ENCODE peak calls at places on chromosomes 13 and 19, in six cellular contexts. I, L, H, F, N and B are unnamed samples.

GRCh38 chr19:4448147-4448985 is 9.2 kb downstream of the UBXN6 start:
- DNase-seq in I (no peak), L (no peak), H (no peak), F (no peak), N (no peak), B (no peak)

GRCh38 chr19:9847087-9847671 is 12.1 kb downstream of the PIN1 start:
- DNase-seq in I (no peak), L (no peak), H (peak), F (peak), N (peak), B (peak)

GRCh38 chr13:57633141-57633949 is 1.8 kb downstream of the PCDH17 start:
- DNase-seq in I (peak), L (peak), H (no peak), F (peak), N (no peak), B (peak)

GRCh38 chr19:5966215-5966614 is 11.7 kb downstream of the RANBP3 start:
- DNase-seq in I (no peak), L (peak), H (no peak), F (peak), N (no peak), B (peak)

GRCh38 chr19:11373166-11373884 is 1.1 kb upstream of the SWSAP1 start:
- DNase-seq in I (peak), L (no peak), H (no peak), F (peak), N (no peak), B (peak)

GRCh38 chr19:32227561-32228165 is 117.7 kb upstream of the ZNF507 start:
- DNase-seq in I (no peak), L (no peak), H (no peak), F (no peak), N (no peak), B (no peak)

GRCh38 chr19:57068921-57069697 is 50.7 kb upstream of the USP29 start:
- DNase-seq in I (no peak), L (no peak), H (no peak), F (no peak), N (no peak), B (no peak)

GRCh38 chr19:50460161-50460765 is 16.0 kb upstream of the EMC10 start:
- DNase-seq in I (no peak), L (no peak), H (peak), F (peak), N (no peak), B (peak)

GRCh38 chr13:24148414-24149305 is 11.9 kb upstream of the SPATA13 start:
- DNase-seq in I (no peak), L (no peak), H (peak), F (peak), N (peak), B (peak)

GRCh38 chr19:15507068-15508034 is 974 bp upstream of the CYP4F22 start:
- DNase-seq in I (no peak), L (no peak), H (no peak), F (no peak), N (no peak), B (no peak)

GRCh38 chr13:45615501-45616101 is at the start of gene ERICH6B:
- DNase-seq in I (no peak), L (no peak), H (peak), F (peak), N (no peak), B (peak)

GRCh38 chr19:47107201-47107952 is 6.2 kb downstream of the ZC3H4 start:
- DNase-seq in I (no peak), L (no peak), H (no peak), F (no peak), N (peak), B (no peak)

GRCh38 chr13:26219726-26220125 is 2.4 kb downstream of the RNF6 start:
- DNase-seq in I (no peak), L (no peak), H (no peak), F (no peak), N (peak), B (no peak)

GRCh38 chr13:28582225-28582891 is 76.6 kb upstream of the POMP start:
- DNase-seq in I (no peak), L (no peak), H (no peak), F (peak), N (no peak), B (no peak)

GRCh38 chr13:29505950-29506349 is 89.5 kb downstream of the SLC7A1 start:
- DNase-seq in I (peak), L (no peak), H (no peak), F (no peak), N (no peak), B (no peak)

GRCh38 chr19:55368106-55368505 is 2.2 kb downstream of the IL11 start:
- DNase-seq in I (no peak), L (peak), H (no peak), F (no peak), N (no peak), B (no peak)

GRCh38 chr19:13234518-13234917 is 84.3 kb downstream of the IER2 start:
- DNase-seq in I (peak), L (peak), H (no peak), F (peak), N (no peak), B (peak)

GRCh38 chr13:40102854-40103253 is 447.4 kb downstream of the COG6 start:
- DNase-seq in I (no peak), L (no peak), H (peak), F (peak), N (peak), B (peak)

GRCh38 chr13:75417006-75417384 is 65.0 kb downstream of the TBC1D4 start:
- DNase-seq in I (peak), L (no peak), H (no peak), F (no peak), N (no peak), B (peak)

GRCh38 chr13:108306768-108307332 is 37.3 kb downstream of the TNFSF13B start:
- DNase-seq in I (no peak), L (no peak), H (no peak), F (no peak), N (no peak), B (peak)

GRCh38 chr19:14337510-14337909 is 43.7 kb upstream of the ADGRE5 start:
- DNase-seq in I (no peak), L (no peak), H (no peak), F (peak), N (no peak), B (peak)

GRCh38 chr13:45327253-45327954 is 13.6 kb downstream of the TPT1 start:
- DNase-seq in I (no peak), L (no peak), H (no peak), F (no peak), N (peak), B (no peak)

GRCh38 chr13:44470623-44471562 is 97.3 kb downstream of the SERP2 start:
- DNase-seq in I (no peak), L (no peak), H (no peak), F (peak), N (no peak), B (peak)

GRCh38 chr13:84131249-84131648 is 249.0 kb upstream of the SLITRK1 start:
- DNase-seq in I (no peak), L (no peak), H (no peak), F (no peak), N (no peak), B (no peak)

GRCh38 chr13:93118081-93118615 is 108.5 kb upstream of the GPC6 start:
- DNase-seq in I (no peak), L (no peak), H (no peak), F (peak), N (peak), B (peak)

GRCh38 chr13:105642511-105642958 is 892.9 kb downstream of the EFNB2 start:
- DNase-seq in I (no peak), L (no peak), H (peak), F (no peak), N (no peak), B (no peak)

GRCh38 chr19:39969681-39970423 is 1.1 kb upstream of the PSMC4 start:
- DNase-seq in I (no peak), L (no peak), H (no peak), F (no peak), N (no peak), B (no peak)

GRCh38 chr19:30671622-30672051 is 299.5 kb downstream of the ZNF536 start:
- DNase-seq in I (no peak), L (no peak), H (no peak), F (peak), N (no peak), B (no peak)

DNA sequence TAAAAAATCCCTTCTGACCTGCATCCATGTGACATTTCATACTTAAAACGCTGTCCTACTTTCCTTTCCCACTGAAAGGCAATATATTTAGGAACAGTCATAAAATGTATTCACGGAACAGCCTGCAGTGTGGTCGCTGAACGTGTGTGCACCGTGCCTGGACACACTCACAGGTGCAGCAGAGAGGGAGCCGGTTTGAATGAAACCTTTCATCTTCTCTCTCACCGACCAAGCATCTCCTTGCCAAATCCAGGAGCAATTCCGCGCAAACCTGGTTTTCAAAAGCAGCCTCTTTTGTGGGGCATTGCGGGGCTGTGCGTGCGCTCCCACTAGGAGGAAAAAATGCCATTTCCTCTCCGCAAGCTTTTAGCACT is 1.0 kb downstream of the DCLK1 start:
- DNase-seq in I (no peak), L (no peak), H (no peak), F (no peak), N (no peak), B (no peak)
- H3K4me3 ChIP-seq in I (peak), L (peak), H (peak), F (peak), N (no peak), B (peak)

GRCh38 chr19:1241417-1242095 is at the start of gene ATP5F1D:
- DNase-seq in I (peak), L (peak), H (peak), F (peak), N (peak), B (peak)

GRCh38 chr19:1245884-1246816 is 2.2 kb upstream of the MIDN start:
- DNase-seq in I (peak), L (peak), H (no peak), F (no peak), N (no peak), B (no peak)

GRCh38 chr19:1245468-1245867 is 2.9 kb upstream of the MIDN start:
- DNase-seq in I (no peak), L (no peak), H (no peak), F (no peak), N (no peak), B (no peak)

GRCh38 chr19:1244693-1245451 is 3.3 kb downstream of the ATP5F1D start:
- DNase-seq in I (peak), L (peak), H (no peak), F (no peak), N (no peak), B (no peak)

DNA sequence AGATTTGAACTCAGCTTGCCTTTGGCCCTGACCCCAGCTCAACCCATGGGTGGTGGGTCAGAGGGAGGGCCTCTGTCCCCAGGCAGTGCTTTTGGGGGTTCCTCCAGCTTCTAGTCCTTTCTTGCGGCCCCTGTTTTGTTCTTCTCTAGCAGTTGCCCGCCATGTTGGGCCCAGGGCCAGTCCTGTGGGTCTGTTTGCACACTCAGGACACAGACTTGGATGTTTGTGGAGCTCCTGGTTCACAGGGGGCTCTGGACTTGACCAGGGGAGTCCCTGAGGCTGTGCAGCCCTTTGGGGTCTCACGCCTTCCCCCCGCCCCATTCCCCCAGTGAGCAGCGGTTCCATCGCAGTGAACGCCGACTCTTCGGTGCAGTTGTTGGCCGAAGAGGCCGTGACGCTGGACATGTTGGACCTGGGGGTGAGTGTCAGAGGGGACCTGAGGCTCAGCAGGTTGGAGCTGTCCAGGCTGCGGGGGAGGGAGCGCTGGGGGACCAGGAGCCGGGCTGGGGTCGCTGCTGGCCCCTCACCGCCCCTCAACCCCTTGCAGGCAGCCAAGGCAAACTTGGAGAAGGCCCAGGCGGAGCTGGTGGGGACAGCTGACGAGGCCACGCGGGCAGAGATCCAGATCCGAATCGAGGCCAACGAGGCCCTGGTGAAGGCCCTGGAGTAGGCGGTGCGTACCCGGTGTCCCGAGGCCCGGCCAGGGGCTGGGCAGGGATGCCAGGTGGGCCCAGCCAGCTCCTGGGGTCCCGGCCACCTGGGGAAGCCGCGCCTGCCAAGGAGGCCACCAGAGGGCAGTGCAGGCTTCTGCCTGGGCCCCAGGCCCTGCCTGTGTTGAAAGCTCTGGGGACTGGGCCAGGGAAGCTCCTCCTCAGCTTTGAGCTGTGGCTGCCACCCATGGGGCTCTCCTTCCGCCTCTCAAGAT is 2.5 kb downstream of the ATP5F1D start:
- DNase-seq in I (peak), L (peak), H (peak), F (peak), N (peak), B (peak)
- H3K4me3 ChIP-seq in I (peak), L (no peak), H (no peak), F (no peak), N (no peak), B (no peak)

DNA sequence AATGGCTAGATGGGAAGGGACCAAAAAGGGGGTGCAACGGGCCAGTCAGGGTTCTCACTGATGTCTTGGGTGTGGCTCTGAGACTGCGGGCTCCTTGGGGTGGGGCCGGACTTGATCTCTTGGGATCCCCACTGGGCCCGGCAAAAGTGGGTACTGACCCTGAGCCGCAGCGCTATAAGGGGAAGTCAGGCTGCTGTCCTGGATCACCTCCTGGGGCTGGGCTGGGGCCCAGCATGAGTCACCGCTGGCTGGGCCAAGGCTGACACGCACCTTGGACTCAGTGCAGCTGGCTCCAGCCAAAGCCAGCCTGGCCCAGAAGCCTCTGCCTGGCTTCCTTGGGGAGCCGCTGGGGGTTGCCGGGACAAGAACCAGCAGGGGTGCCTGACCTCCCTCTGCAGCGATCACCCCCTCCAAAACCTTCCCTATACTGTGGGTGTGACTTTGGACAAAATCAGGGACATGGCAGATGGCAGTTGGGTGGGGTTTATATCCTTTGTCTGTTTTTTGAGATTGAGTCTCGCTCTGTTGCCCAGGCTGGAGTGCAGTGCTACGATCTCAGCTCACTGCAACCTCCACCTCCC is 614 bp upstream of the IQCN start:
- DNase-seq in I (peak), L (peak), H (peak), F (peak), N (peak), B (peak)
- H3K4me3 ChIP-seq in I (no peak), L (no peak), H (no peak), F (no peak), N (no peak), B (no peak)

GRCh38 chr13:99062593-99062992 is 84.7 kb upstream of the DOCK9 start:
- DNase-seq in I (no peak), L (no peak), H (peak), F (peak), N (peak), B (peak)
- H3K4me3 ChIP-seq in I (no peak), L (no peak), H (no peak), F (no peak), N (no peak), B (no peak)

GRCh38 chr19:48695743-48696352 is at the start of gene FUT2:
- DNase-seq in I (no peak), L (no peak), H (no peak), F (no peak), N (no peak), B (no peak)
- H3K4me3 ChIP-seq in I (peak), L (no peak), H (no peak), F (no peak), N (no peak), B (no peak)

DNA sequence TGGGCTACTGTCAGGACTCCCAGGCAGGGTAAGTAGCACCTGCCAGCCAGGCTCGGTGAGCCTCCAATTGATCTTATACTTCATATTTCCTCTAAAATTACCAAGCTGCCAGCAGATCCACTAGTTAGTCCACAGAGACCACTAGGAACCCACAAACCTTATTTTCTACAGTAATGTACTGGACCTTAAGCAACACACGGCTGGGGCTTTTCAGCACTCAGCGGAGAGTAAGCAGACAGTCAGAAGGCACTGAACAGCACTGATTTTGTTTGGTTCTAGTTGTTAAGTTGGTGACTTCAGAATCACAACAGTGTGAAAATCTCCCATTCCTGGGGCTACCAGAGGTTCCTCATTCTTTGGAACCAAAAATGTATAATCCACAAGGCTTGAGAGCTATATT is 56.1 kb downstream of the MRPL57 start:
- DNase-seq in I (no peak), L (no peak), H (no peak), F (no peak), N (no peak), B (no peak)
- H3K4me3 ChIP-seq in I (no peak), L (no peak), H (no peak), F (no peak), N (no peak), B (no peak)

DNA sequence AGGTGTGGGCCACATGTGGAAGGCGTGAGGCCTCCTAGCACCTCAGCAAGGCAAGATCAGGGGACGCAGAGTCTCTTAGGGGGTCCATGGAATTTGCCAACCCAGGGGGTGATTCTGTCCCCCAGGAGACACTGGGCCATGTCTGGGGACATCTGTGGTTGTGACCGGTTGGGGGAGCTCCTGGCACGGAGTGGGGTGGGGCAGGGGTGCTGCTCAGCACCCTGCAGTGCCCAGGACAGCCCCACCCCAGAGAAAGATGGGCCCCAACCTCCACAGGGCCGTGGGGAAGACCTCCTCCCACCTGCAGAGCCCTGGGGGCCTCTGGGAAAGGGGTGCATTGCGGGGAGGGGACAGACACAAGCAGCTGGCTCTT is 4.0 kb downstream of the MKNK2 start:
- DNase-seq in I (no peak), L (no peak), H (no peak), F (no peak), N (no peak), B (no peak)
- H3K4me3 ChIP-seq in I (peak), L (no peak), H (no peak), F (no peak), N (no peak), B (no peak)